ENCODE peak calls at places on chromosomes 4 and X, in nine cellular contexts. Q is colonic mucosa, H is mesenchymal stem cell, F is IMR-90, S is suprapubic skin, U is heart left ventricle, R is lower lobe of right lung, K is tibial artery, C is astrocyte. Z is an unnamed sample.

GRCh38 chrX:47191331-47191730 is 2.3 kb upstream of the UBA1 start:
- DNase-seq in S (no peak), C (no peak), R (no peak), H (peak; percentile 32), K (peak; percentile 24), F (no peak), U (no peak), Q (peak; percentile 65), Z (no peak)

GRCh38 chr4:15414601-15415091 is 13.2 kb upstream of the C1QTNF7 start:
- DNase-seq in K (no peak), H (no peak), U (no peak), R (no peak), S (no peak), C (peak; percentile 35), F (peak; percentile 68), Q (no peak), Z (no peak)

GRCh38 chr4:112327950-112328349 is 30.8 kb downstream of the ALPK1 start:
- DNase-seq in U (no peak), R (no peak), K (no peak), C (peak; percentile 21), S (no peak), H (peak; percentile 65), Q (no peak), F (peak; percentile 72), Z (no peak)

GRCh38 chr4:13701937-13702446 is 74.5 kb upstream of the BOD1L1 start:
- DNase-seq in S (no peak), R (no peak), K (no peak), F (peak; percentile 62), U (no peak), C (peak; percentile 45), Q (no peak), H (no peak), Z (no peak)

GRCh38 chrX:39125834-39126233 is 324.6 kb downstream of the MID1IP1 start:
- DNase-seq in U (no peak), C (peak; percentile 3), Q (no peak), H (no peak), S (no peak), R (no peak), F (no peak), K (peak; percentile 20), Z (no peak)

GRCh38 chrX:1763294-1763693 is 148.4 kb downstream of the ASMT start:
- DNase-seq in F (no peak), Q (no peak), S (no peak), H (no peak), C (no peak), U (no peak), K (no peak), R (no peak), Z (no peak)

GRCh38 chr4:141642711-141643110 is 6.3 kb downstream of the IL15 start:
- DNase-seq in K (no peak), U (no peak), H (no peak), R (no peak), F (no peak), C (no peak), Q (no peak), S (no peak), Z (no peak)

GRCh38 chrX:48937065-48937907 is 18.5 kb upstream of the PIM2 start:
- DNase-seq in R (peak; percentile 84), S (no peak), F (no peak), U (peak; percentile 44), Q (peak; percentile 63), H (peak; percentile 54), K (no peak), C (peak; percentile 26), Z (no peak)

GRCh38 chr4:6162885-6163284 is 37.5 kb downstream of the JAKMIP1 start:
- DNase-seq in R (no peak), C (no peak), Q (no peak), H (no peak), S (no peak), F (no peak), K (no peak), U (no peak), Z (no peak)

GRCh38 chrX:32576885-32577284 is 634.5 kb downstream of the DMD start:
- DNase-seq in Q (no peak), R (no peak), F (no peak), H (no peak), S (no peak), K (no peak), U (no peak), C (no peak), Z (no peak)

GRCh38 chr4:139314047-139314800 is 11.9 kb upstream of the NDUFC1 start:
- DNase-seq in K (no peak), S (no peak), F (no peak), H (no peak), C (no peak), U (no peak), Q (no peak), R (no peak), Z (no peak)

GRCh38 chrX:50035119-50035518 is 112.7 kb downstream of the CLCN5 start:
- DNase-seq in Q (no peak), U (no peak), H (no peak), K (no peak), F (no peak), C (no peak), R (no peak), S (no peak), Z (no peak)

GRCh38 chr4:85828295-85828910 is 353.5 kb downstream of the ARHGAP24 start:
- DNase-seq in K (no peak), H (no peak), C (peak; percentile 61), R (no peak), F (peak; percentile 56), S (no peak), Q (no peak), U (no peak), Z (no peak)

GRCh38 chr4:336099-336892 is 1.3 kb upstream of the ZNF141 start:
- DNase-seq in U (peak; percentile 65), R (peak; percentile 52), Q (peak; percentile 31), S (no peak), C (no peak), H (peak; percentile 17), F (no peak), K (peak; percentile 24), Z (peak; percentile 26)

GRCh38 chr4:71456841-71457240 is 118.0 kb downstream of the SLC4A4 start:
- DNase-seq in K (no peak), R (no peak), U (no peak), S (no peak), C (peak; percentile 62), H (peak; percentile 94), F (peak; percentile 91), Q (no peak), Z (no peak)

GRCh38 chr4:109359040-109359646 is 56.7 kb upstream of the COL25A1 start:
- DNase-seq in S (no peak), F (no peak), Q (no peak), R (no peak), K (no peak), U (no peak), H (peak; percentile 15), C (peak; percentile 16), Z (no peak)

GRCh38 chrX:1450381-1451161 is 2.1 kb downstream of the ASMTL start:
- DNase-seq in F (no peak), Q (no peak), S (peak; percentile 69), H (no peak), C (no peak), R (no peak), K (no peak), U (no peak), Z (no peak)

GRCh38 chr4:70704333-70705145 is 16.2 kb downstream of the UTP3 start:
- DNase-seq in S (peak; percentile 87), K (peak; percentile 75), H (peak; percentile 78), F (peak; percentile 67), R (peak; percentile 92), C (peak; percentile 61), U (peak; percentile 90), Q (peak; percentile 85), Z (peak; percentile 82)

GRCh38 chr4:130359537-130359936 is 1263.6 kb downstream of the C4orf33 start:
- DNase-seq in C (peak; percentile 2), S (no peak), H (peak; percentile 21), Q (no peak), R (no peak), U (no peak), F (peak; percentile 35), K (no peak), Z (no peak)
- H3K4me1 ChIP-seq in C (no peaks in the 10 kb centered on the region), S (no peaks in the 10 kb centered on the region), H (no peaks in the 10 kb centered on the region), Q (no peaks in the 10 kb centered on the region), R (no peaks in the 10 kb centered on the region), U (no peaks in the 10 kb centered on the region), F (no peaks in the 10 kb centered on the region), K (no peaks in the 10 kb centered on the region), Z (no peaks in the 10 kb centered on the region)

GRCh38 chrX:70038951-70039350 is 10.8 kb downstream of the AWAT2 start:
- DNase-seq in C (no peak), K (no peak), R (no peak), Q (no peak), F (no peak), H (no peak), S (no peak), U (no peak), Z (no peak)
- H3K9me3 ChIP-seq in C (no peaks in the 10 kb centered on the region), K (no peaks in the 10 kb centered on the region), R (no peaks in the 10 kb centered on the region), Q (no peaks in the 10 kb centered on the region), F (no peaks in the 10 kb centered on the region), H (no peaks in the 10 kb centered on the region), S (no peaks in the 10 kb centered on the region), U (no peaks in the 10 kb centered on the region), Z (no peaks in the 10 kb centered on the region)

GRCh38 chr4:41437264-41437566 is 100.7 kb upstream of the LIMCH1 start:
- DNase-seq in R (no peak), H (peak; percentile 48), U (no peak), S (no peak), C (no peak), F (no peak), K (no peak), Q (no peak), Z (no peak)

GRCh38 chr4:41436365-41437263 is 101.3 kb upstream of the LIMCH1 start:
- DNase-seq in U (no peak), H (no peak), K (no peak), R (no peak), F (no peak), S (no peak), C (no peak), Q (no peak), Z (no peak)

GRCh38 chr4:41442818-41443217 is 95.1 kb upstream of the LIMCH1 start:
- DNase-seq in F (no peak), K (no peak), Q (no peak), U (no peak), C (no peak), R (no peak), S (no peak), H (no peak), Z (no peak)

GRCh38 chr4:41435509-41435908 is 102.4 kb upstream of the LIMCH1 start:
- DNase-seq in H (no peak), F (no peak), K (no peak), S (no peak), U (no peak), R (no peak), C (no peak), Q (no peak), Z (no peak)

GRCh38 chr4:41438564-41438963 is 99.4 kb upstream of the LIMCH1 start:
- DNase-seq in S (no peak), K (no peak), F (no peak), Q (no peak), C (no peak), U (no peak), R (no peak), H (peak; percentile 56), Z (no peak)
- H3K4me1 ChIP-seq in S (peaks cover 25% of the 10 kb centered on the region), K (peaks cover 16% of the 10 kb centered on the region), F (no peaks in the 10 kb centered on the region), Q (peaks cover 2% of the 10 kb centered on the region), C (no peaks in the 10 kb centered on the region), U (peaks cover 24% of the 10 kb centered on the region), R (peaks cover 57% of the 10 kb centered on the region), H (no peaks in the 10 kb centered on the region), Z (no peaks in the 10 kb centered on the region)

DNA sequence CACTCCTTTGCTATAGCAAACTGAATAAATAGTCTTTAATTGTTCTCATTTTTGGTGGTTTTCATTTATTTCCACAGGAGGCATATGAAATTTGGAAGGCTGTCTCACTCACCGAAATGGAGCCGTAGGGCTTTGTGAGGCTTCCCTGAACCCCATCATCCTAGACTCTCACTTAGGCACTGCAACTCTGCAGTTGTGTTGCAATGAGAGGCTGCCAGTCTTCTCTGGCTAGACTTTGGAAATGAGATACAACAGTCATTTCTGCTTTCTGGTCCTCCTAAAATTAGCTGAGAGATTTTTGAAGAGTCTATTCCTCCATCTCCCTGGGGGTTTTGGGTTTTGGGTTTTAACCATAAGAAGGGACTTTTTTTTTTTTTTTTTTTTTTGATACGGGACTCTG is 146.5 kb downstream of the SH3BGRL start:
- DNase-seq in S (no peak), R (no peak), Q (no peak), U (no peak), C (no peak), H (no peak), K (no peak), F (no peak), Z (no peak)
- H3K9me3 ChIP-seq in S (no peaks in the 10 kb centered on the region), R (no peaks in the 10 kb centered on the region), Q (no peaks in the 10 kb centered on the region), U (no peaks in the 10 kb centered on the region), C (no peaks in the 10 kb centered on the region), H (no peaks in the 10 kb centered on the region), K (no peaks in the 10 kb centered on the region), F (no peaks in the 10 kb centered on the region), Z (no peaks in the 10 kb centered on the region)